ENCODE peak calls at places on chromosomes 12 and 14, in six cellular contexts. X, M, V, Z, A and O are unnamed samples.

GRCh38 chr12:107242189-107242588 is 148.8 kb upstream of the CRY1 start:
- DNase-seq in M (no peak), Z (no peak), X (no peak), A (no peak), V (no peak), O (no peak)

GRCh38 chr12:5391638-5392037 is 40.3 kb upstream of the NTF3 start:
- DNase-seq in V (no peak), Z (no peak), M (no peak), A (no peak), X (no peak), O (no peak)

GRCh38 chr12:126397071-126397571 is 1331.9 kb downstream of the AACS start:
- DNase-seq in A (no peak), V (no peak), X (no peak), M (no peak), Z (no peak), O (peak; percentile 60)

GRCh38 chr12:5043589-5044419 is at the start of gene KCNA5:
- DNase-seq in X (peak; percentile 18), A (no peak), V (no peak), Z (peak; percentile 40), M (no peak), O (no peak)

GRCh38 chr12:88141774-88142609 is at the start of the genes CEP290 and TMTC3:
- DNase-seq in Z (peak; percentile 88), V (peak; percentile 99), X (peak; percentile 98), M (peak; percentile 97), A (peak; percentile 96), O (peak; percentile 99)

GRCh38 chr12:95986635-95987535 is 9.3 kb downstream of the HAL start:
- DNase-seq in X (no peak), Z (no peak), M (no peak), A (no peak), V (no peak), O (peak; percentile 59)

GRCh38 chr12:47736877-47737676 is 11.8 kb upstream of the ENDOU start:
- DNase-seq in M (no peak), V (no peak), Z (peak; percentile 91), X (no peak), A (no peak), O (peak; percentile 97)

GRCh38 chr12:68065687-68066086 is 76.4 kb downstream of the IFNG-AS1 start:
- DNase-seq in M (no peak), V (no peak), Z (no peak), A (no peak), X (no peak), O (no peak)

GRCh38 chr12:53169644-53170043 is 10.9 kb upstream of the ZNF740 start:
- DNase-seq in A (no peak), Z (no peak), M (no peak), V (no peak), X (no peak), O (no peak)

GRCh38 chr14:90472632-90473031 is 75.8 kb downstream of the CALM1 start:
- DNase-seq in Z (no peak), V (no peak), X (no peak), M (no peak), A (no peak), O (no peak)

GRCh38 chr14:88392609-88393008 is 7.2 kb downstream of the SPATA7 start:
- DNase-seq in X (no peak), Z (no peak), A (no peak), V (no peak), M (no peak), O (no peak)

GRCh38 chr14:35533357-35534129 is 421 bp upstream of the INSM2 start:
- DNase-seq in V (peak; percentile 83), A (no peak), M (peak; percentile 86), X (peak; percentile 79), Z (peak; percentile 46), O (peak; percentile 11)

GRCh38 chr12:54991992-54992377 is 7.4 kb upstream of the TESPA1 start:
- DNase-seq in M (no peak), X (no peak), Z (no peak), A (no peak), V (no peak), O (no peak)

GRCh38 chr14:32249780-32250179 is 46.7 kb upstream of the RNU6-8 start:
- DNase-seq in V (no peak), A (no peak), Z (no peak), M (no peak), X (no peak), O (no peak)

GRCh38 chr14:98470663-98471062 is 801.3 kb downstream of the BCL11B start:
- DNase-seq in Z (no peak), A (no peak), X (no peak), V (no peak), M (no peak), O (no peak)

GRCh38 chr12:27866382-27867101 is 86.5 kb upstream of the MANSC4 start:
- DNase-seq in X (no peak), A (no peak), Z (no peak), M (no peak), V (no peak), O (peak; percentile 64)

GRCh38 chr12:18462437-18462836 is 201.1 kb downstream of the PIK3C2G start:
- DNase-seq in A (no peak), Z (no peak), M (no peak), V (no peak), X (no peak), O (peak; percentile 83)

GRCh38 chr12:22700126-22700525 is 75.2 kb downstream of the ETNK1 start:
- DNase-seq in V (no peak), Z (no peak), A (no peak), M (no peak), X (no peak), O (no peak)

GRCh38 chr12:50052544-50052943 is 4.9 kb upstream of the ASIC1 start:
- DNase-seq in A (no peak), V (no peak), M (no peak), Z (no peak), X (no peak), O (no peak)

GRCh38 chr14:72666610-72667009 is 227.3 kb downstream of the DPF3 start:
- DNase-seq in M (no peak), X (no peak), Z (no peak), V (no peak), A (no peak), O (peak; percentile 61)

GRCh38 chr12:6307521-6307920 is 3.0 kb upstream of the PLEKHG6 start:
- DNase-seq in V (no peak), A (no peak), Z (no peak), M (no peak), X (no peak), O (no peak)